ENCODE peak calls at places on chromosomes 13 and 19, in eight cellular contexts. One of them, this sample, is unnamed.

GRCh38 chr19:1851581-1852293 is 3.5 kb upstream of the REXO1 start:
- DNase-seq in ureter: no peak
- DNase-seq in PC-3: no peak
- DNase-seq in nephron progenitor cell: no peak
- DNase-seq in GM10248: peak
- DNase-seq in esophagus squamous epithelium: no peak
- DNase-seq in HFF-Myc: no peak
- DNase-seq in heart right ventricle: no peak
- DNase-seq in this sample: no peak

GRCh38 chr13:85031771-85032170 is 767.4 kb downstream of the SLITRK6 start:
- DNase-seq in ureter: no peak
- DNase-seq in PC-3: no peak
- DNase-seq in nephron progenitor cell: peak
- DNase-seq in GM10248: no peak
- DNase-seq in esophagus squamous epithelium: no peak
- DNase-seq in HFF-Myc: no peak
- DNase-seq in heart right ventricle: no peak
- DNase-seq in this sample: no peak

GRCh38 chr19:50658438-50659317 is 9.4 kb downstream of the C19orf81 start:
- DNase-seq in ureter: peak
- DNase-seq in PC-3: peak
- DNase-seq in nephron progenitor cell: peak
- DNase-seq in GM10248: peak
- DNase-seq in esophagus squamous epithelium: no peak
- DNase-seq in HFF-Myc: no peak
- DNase-seq in heart right ventricle: peak
- DNase-seq in this sample: peak

GRCh38 chr19:47765522-47766358 is 12.8 kb upstream of the SELENOW start:
- DNase-seq in ureter: peak
- DNase-seq in PC-3: peak
- DNase-seq in nephron progenitor cell: peak
- DNase-seq in GM10248: peak
- DNase-seq in esophagus squamous epithelium: no peak
- DNase-seq in HFF-Myc: no peak
- DNase-seq in heart right ventricle: peak
- DNase-seq in this sample: peak

GRCh38 chr19:4676955-4677731 is 7.0 kb upstream of the MYDGF start:
- DNase-seq in ureter: no peak
- DNase-seq in PC-3: peak
- DNase-seq in nephron progenitor cell: peak
- DNase-seq in GM10248: no peak
- DNase-seq in esophagus squamous epithelium: no peak
- DNase-seq in HFF-Myc: peak
- DNase-seq in heart right ventricle: no peak
- DNase-seq in this sample: no peak

GRCh38 chr13:39016789-39017188 is 21.1 kb downstream of the PROSER1 start:
- DNase-seq in ureter: no peak
- DNase-seq in PC-3: peak
- DNase-seq in nephron progenitor cell: peak
- DNase-seq in GM10248: peak
- DNase-seq in esophagus squamous epithelium: no peak
- DNase-seq in HFF-Myc: no peak
- DNase-seq in heart right ventricle: no peak
- DNase-seq in this sample: no peak

GRCh38 chr19:50422397-50423278 is 3.9 kb downstream of the SPIB start:
- DNase-seq in ureter: no peak
- DNase-seq in PC-3: no peak
- DNase-seq in nephron progenitor cell: no peak
- DNase-seq in GM10248: no peak
- DNase-seq in esophagus squamous epithelium: no peak
- DNase-seq in HFF-Myc: no peak
- DNase-seq in heart right ventricle: no peak
- DNase-seq in this sample: no peak

GRCh38 chr19:10270180-10270615 is 722 bp upstream of the ICAM1 start:
- DNase-seq in ureter: peak
- DNase-seq in PC-3: no peak
- DNase-seq in nephron progenitor cell: peak
- DNase-seq in GM10248: peak
- DNase-seq in esophagus squamous epithelium: no peak
- DNase-seq in HFF-Myc: no peak
- DNase-seq in heart right ventricle: peak
- DNase-seq in this sample: no peak

GRCh38 chr19:10975374-10976036 is 14.7 kb downstream of the SMARCA4 start:
- DNase-seq in ureter: peak
- DNase-seq in PC-3: no peak
- DNase-seq in nephron progenitor cell: no peak
- DNase-seq in GM10248: no peak
- DNase-seq in esophagus squamous epithelium: no peak
- DNase-seq in HFF-Myc: no peak
- DNase-seq in heart right ventricle: peak
- DNase-seq in this sample: no peak

GRCh38 chr13:45516757-45517156 is 52.0 kb downstream of the COG3 start:
- DNase-seq in ureter: no peak
- DNase-seq in PC-3: no peak
- DNase-seq in nephron progenitor cell: no peak
- DNase-seq in GM10248: no peak
- DNase-seq in esophagus squamous epithelium: no peak
- DNase-seq in HFF-Myc: no peak
- DNase-seq in heart right ventricle: no peak
- DNase-seq in this sample: no peak

GRCh38 chr19:29501816-29502580 is 23.8 kb upstream of the VSTM2B start:
- DNase-seq in ureter: no peak
- DNase-seq in PC-3: no peak
- DNase-seq in nephron progenitor cell: no peak
- DNase-seq in GM10248: no peak
- DNase-seq in esophagus squamous epithelium: no peak
- DNase-seq in HFF-Myc: no peak
- DNase-seq in heart right ventricle: no peak
- DNase-seq in this sample: no peak